ENCODE peak calls at places on chromosome 12, in five cellular contexts. X is GM23338, K is HCT116, O is heart left ventricle, M is body of pancreas. S is an unnamed sample.
A peak's percentile ranks its signal among the peaks of the same experiment; 100 is the strongest.

GRCh38 chr12:51401486-51401885 is 10.3 kb upstream of the GALNT6 start:
- DNase-seq in K (no peak), O (no peak), X (no peak), M (no peak), S (no peak)

GRCh38 chr12:95736631-95737030 is 53.9 kb downstream of the NTN4 start:
- DNase-seq in M (peak; percentile 59), O (peak; percentile 62), X (no peak), K (no peak), S (no peak)

GRCh38 chr12:122327494-122328385 is 61.4 kb upstream of the VPS33A start:
- DNase-seq in O (no peak), K (no peak), M (no peak), X (no peak), S (no peak)

GRCh38 chr12:132219323-132219722 is 75.1 kb downstream of the NOC4L start:
- DNase-seq in K (no peak), M (no peak), X (no peak), O (peak; percentile 48), S (no peak)

GRCh38 chr12:95538656-95539055 is 12.6 kb downstream of the USP44 start:
- DNase-seq in K (no peak), X (peak; percentile 74), O (no peak), M (no peak), S (no peak)

GRCh38 chr12:93597608-93598007 is 25.1 kb downstream of the SOCS2 start:
- DNase-seq in M (no peak), X (no peak), K (no peak), O (no peak), S (no peak)

GRCh38 chr12:47757840-47758583 is 668 bp downstream of the RAPGEF3 start:
- DNase-seq in M (no peak), O (peak; percentile 76), K (no peak), X (no peak), S (no peak)

GRCh38 chr12:31089072-31089471 is 15.4 kb downstream of the DDX11 start:
- DNase-seq in K (no peak), X (no peak), O (no peak), M (no peak), S (no peak)

GRCh38 chr12:53499261-53500118 is at the start of gene MAP3K12:
- DNase-seq in K (no peak), O (peak; percentile 82), M (peak; percentile 46), X (peak; percentile 86), S (peak; percentile 58)

GRCh38 chr12:125871811-125872594 is 806.8 kb downstream of the AACS start:
- DNase-seq in O (no peak), X (no peak), K (no peak), M (no peak), S (no peak)

GRCh38 chr12:121916719-121917118 is 1.7 kb upstream of the CFAP251 start:
- DNase-seq in K (no peak), O (no peak), X (peak; percentile 86), M (no peak), S (no peak)

GRCh38 chr12:76153616-76154015 is 69.1 kb upstream of the NAP1L1 start:
- DNase-seq in M (no peak), O (no peak), X (no peak), K (no peak), S (no peak)

GRCh38 chr12:119684730-119685129 is 16.8 kb downstream of the PRKAB1 start:
- DNase-seq in K (no peak), X (no peak), O (no peak), M (no peak), S (no peak)

GRCh38 chr12:92424338-92424737 is 278.5 kb upstream of the PLEKHG7 start:
- DNase-seq in K (no peak), M (no peak), O (no peak), X (peak; percentile 76), S (no peak)

GRCh38 chr12:113194971-113195391 is 9.5 kb downstream of the RITA1 start:
- DNase-seq in K (no peak), O (no peak), M (no peak), X (no peak), S (no peak)

GRCh38 chr12:52791271-52792184 is 4.4 kb downstream of the KRT3 start:
- DNase-seq in X (no peak), M (no peak), K (no peak), O (no peak), S (no peak)

GRCh38 chr12:97567619-97568110 is 105.1 kb downstream of the RMST start:
- DNase-seq in O (no peak), M (no peak), X (no peak), K (no peak), S (no peak)

GRCh38 chr12:124786065-124786964 is 77.3 kb downstream of the SCARB1 start:
- DNase-seq in M (peak; percentile 73), X (peak; percentile 95), K (no peak), O (peak; percentile 83), S (no peak)

GRCh38 chr12:123807670-123808069 is 45.6 kb downstream of the DNAH10 start:
- DNase-seq in M (no peak), O (no peak), K (no peak), X (peak; percentile 35), S (no peak)

GRCh38 chr12:56117778-56118687 is at the start of gene ZC3H10:
- DNase-seq in M (peak; percentile 99), X (peak; percentile 99), K (peak; percentile 99), O (peak; percentile 96), S (peak; percentile 93)
- TF ChIP-seq CTCF in M (peak; percentile 42), X (peak; percentile 63), K (peak; percentile 37), O (no peak), S (peak; percentile 62)

DNA sequence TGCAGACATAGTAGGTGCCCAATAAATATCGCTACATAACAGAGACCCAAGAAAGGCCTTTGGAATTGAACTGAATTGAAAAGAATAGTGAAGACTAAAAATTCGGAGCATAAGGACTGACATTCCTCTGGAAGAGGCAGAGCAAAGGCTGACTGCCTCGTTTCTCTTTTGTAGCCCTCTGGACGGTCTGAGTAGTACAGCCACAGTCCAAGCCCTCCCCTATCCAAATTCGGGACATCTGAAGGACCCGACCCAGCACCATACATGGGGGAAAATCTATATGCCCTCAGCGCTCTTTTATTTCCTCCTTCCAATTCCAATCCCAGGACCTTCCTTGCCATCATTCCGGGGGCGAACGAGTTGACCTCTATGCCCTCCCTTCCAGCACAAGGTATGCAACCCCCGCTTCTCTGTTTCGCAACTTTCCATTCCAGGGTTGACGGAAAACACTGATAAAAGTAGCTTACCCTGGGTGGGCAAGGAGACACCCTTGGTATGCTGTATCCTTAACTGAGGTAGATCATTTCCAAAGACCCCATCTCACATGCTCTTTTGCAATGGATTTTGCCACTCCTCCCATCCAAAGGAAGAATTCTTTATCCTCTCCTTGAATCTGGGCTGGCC is 127.4 kb upstream of the MAP1LC3B2 start:
- DNase-seq in M (no peak), O (no peak), K (no peak), X (no peak), S (no peak)
- TF ChIP-seq CTCF in M (no peak), O (no peak), K (no peak), X (no peak), S (no peak)

DNA sequence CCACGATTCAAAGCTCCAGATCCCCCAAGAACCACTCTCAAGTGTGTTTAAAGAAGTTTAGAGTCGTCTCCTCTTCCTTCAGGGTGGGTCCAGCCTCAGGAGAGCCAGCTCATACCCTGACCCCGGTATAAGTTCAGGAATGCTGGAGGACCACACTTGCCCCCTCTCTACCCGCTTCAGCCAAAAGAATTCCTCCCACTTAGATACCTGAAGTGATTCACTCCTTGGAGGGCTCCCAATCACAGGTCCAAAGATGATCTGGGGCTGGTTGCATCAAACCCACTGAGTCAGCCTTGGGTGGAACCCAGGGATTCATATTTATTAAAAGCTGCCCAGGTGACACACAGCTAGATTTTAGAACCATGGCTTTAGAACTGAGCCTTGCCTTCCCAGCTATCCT is 133.5 kb upstream of the PARP11 start:
- DNase-seq in M (no peak), O (no peak), K (no peak), X (no peak), S (no peak)
- TF ChIP-seq CTCF in M (no peak), O (no peak), K (no peak), X (no peak), S (no peak)

GRCh38 chr12:111033281-111034147 is 113.1 kb upstream of the MYL2 start:
- DNase-seq in M (no peak), K (no peak), X (peak; percentile 77), O (no peak), S (no peak)
- TF ChIP-seq CTCF in M (no peak), K (peak; percentile 22), X (peak; percentile 79), O (no peak), S (peak; percentile 12)

DNA sequence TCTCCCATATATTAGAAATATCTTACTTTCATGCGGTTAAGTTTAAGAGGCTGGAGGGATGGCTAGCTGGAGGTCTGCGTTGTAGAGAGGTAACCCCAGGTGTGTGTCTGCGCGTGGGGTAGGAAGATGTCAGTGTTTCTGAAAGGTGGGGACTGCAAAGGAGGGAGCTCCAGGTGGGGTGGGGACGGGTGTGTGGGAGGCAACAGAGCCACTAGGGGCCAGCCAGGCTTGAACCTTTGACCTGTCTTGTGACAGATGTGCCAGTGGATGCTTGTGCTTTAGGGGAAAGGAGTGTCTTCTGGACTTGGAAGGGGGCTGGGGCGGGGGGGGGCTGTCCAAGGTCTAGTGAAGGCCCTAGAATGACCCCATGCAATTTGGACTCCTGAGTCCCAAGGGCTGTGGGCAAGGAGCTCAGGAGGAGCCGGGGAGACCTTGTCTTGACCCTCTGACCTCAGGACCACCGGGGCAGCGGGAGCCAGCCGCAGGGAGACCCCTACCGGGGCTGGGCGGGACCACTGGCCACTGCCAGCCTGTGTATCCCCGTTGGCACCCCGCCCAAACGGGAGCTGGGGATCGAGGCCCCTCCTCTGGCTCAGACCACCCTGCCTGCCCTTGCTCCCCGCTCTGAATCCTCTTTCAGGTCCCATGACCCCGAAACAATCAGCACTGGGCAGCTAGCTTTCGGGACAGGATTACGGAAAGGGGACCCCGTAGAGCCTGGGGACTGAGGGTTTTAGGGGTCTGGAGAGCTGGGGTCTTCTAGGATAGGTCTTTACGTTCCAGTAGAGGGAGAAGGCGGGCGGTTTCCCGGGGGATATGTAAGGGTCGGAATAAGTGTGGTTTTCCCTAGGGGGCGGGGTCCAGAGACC is 1.1 kb downstream of the GLI1 start:
- DNase-seq in K (no peak), M (no peak), X (peak; percentile 91), O (peak; percentile 51), S (no peak)
- TF ChIP-seq CTCF in K (no peak), M (no peak), X (peak; percentile 30), O (no peak), S (no peak)

S was measured in GM10248.